ENCODE peak calls at places on chromosomes 5 and 9, in eight cellular contexts. Z, V, M, S, C, Q, P and O are unnamed samples.

GRCh38 chr5:74862221-74862620 is 4.0 kb downstream of the FAM169A start:
- DNase-seq in S (no peak), P (no peak), Q (no peak), V (no peak), M (no peak), Z (no peak), C (no peak), O (no peak)

GRCh38 chr5:171441246-171441791 is 21.9 kb downstream of the FGF18 start:
- DNase-seq in V (no peak), S (no peak), Q (no peak), M (no peak), Z (no peak), P (peak), C (no peak), O (no peak)

GRCh38 chr5:42429694-42430093 is 6.5 kb downstream of the GHR start:
- DNase-seq in V (no peak), Z (no peak), P (no peak), C (no peak), M (no peak), S (no peak), Q (no peak), O (no peak)

GRCh38 chr5:50888754-50889153 is 222.3 kb downstream of the PARP8 start:
- DNase-seq in C (no peak), S (no peak), M (no peak), Q (no peak), P (no peak), Z (no peak), V (no peak), O (no peak)

GRCh38 chr9:129964901-129965734 is 77.9 kb downstream of the FNBP1 start:
- DNase-seq in C (peak), M (no peak), S (no peak), V (no peak), P (no peak), Q (no peak), Z (no peak), O (peak)

GRCh38 chr5:56908942-56909293 is 478 bp upstream of the SETD9 start:
- DNase-seq in Q (peak), S (no peak), Z (peak), C (no peak), P (no peak), M (no peak), V (no peak), O (no peak)

GRCh38 chr9:130638278-130639118 is 25.9 kb upstream of the PRDM12 start:
- DNase-seq in S (no peak), V (no peak), M (peak), P (no peak), C (no peak), Q (no peak), Z (no peak), O (no peak)

GRCh38 chr5:110376281-110376916 is 350.1 kb downstream of the TMEM232 start:
- DNase-seq in Z (no peak), S (no peak), P (no peak), Q (no peak), C (no peak), V (no peak), M (no peak), O (no peak)

GRCh38 chr9:83220737-83221136 is 157.8 kb upstream of the RASEF start:
- DNase-seq in S (no peak), Q (no peak), M (no peak), P (no peak), C (no peak), Z (no peak), V (peak), O (no peak)

GRCh38 chr5:10366310-10367297 is 13.1 kb downstream of the MARCHF6 start:
- DNase-seq in S (peak), Z (no peak), C (no peak), Q (peak), V (peak), P (no peak), M (no peak), O (no peak)

GRCh38 chr5:146565764-146566163 is 49.8 kb upstream of the GPR151 start:
- DNase-seq in C (no peak), M (no peak), Q (no peak), V (peak), S (peak), P (peak), Z (no peak), O (peak)

GRCh38 chr9:109315889-109316640 is 4.8 kb downstream of the EPB41L4B start:
- DNase-seq in S (peak), V (peak), Q (peak), M (no peak), Z (no peak), P (no peak), C (no peak), O (no peak)

GRCh38 chr5:103119067-103119764 is 722 bp downstream of the GIN1 start:
- DNase-seq in C (no peak), P (no peak), M (no peak), Q (no peak), V (no peak), S (no peak), Z (no peak), O (no peak)

GRCh38 chr9:119273984-119274665 is 95.1 kb downstream of the BRINP1 start:
- DNase-seq in Q (no peak), Z (no peak), P (no peak), S (no peak), M (no peak), V (no peak), C (no peak), O (no peak)

GRCh38 chr9:6014668-6015270 is 655 bp downstream of the RANBP6 start:
- DNase-seq in C (no peak), Q (no peak), S (no peak), P (peak), Z (no peak), M (no peak), V (no peak), O (no peak)

GRCh38 chr9:32487981-32488380 is 38.0 kb downstream of the RIGI start:
- DNase-seq in Z (no peak), S (no peak), M (no peak), C (no peak), P (no peak), V (no peak), Q (no peak), O (no peak)

GRCh38 chr9:136149853-136150252 is 31.2 kb upstream of the TMEM250 start:
- DNase-seq in V (no peak), Q (no peak), S (no peak), C (no peak), Z (no peak), P (no peak), M (no peak), O (no peak)

GRCh38 chr9:135075234-135076142 is 12.0 kb upstream of the OLFM1 start:
- DNase-seq in V (peak), P (no peak), Z (no peak), Q (peak), S (peak), M (peak), C (peak), O (no peak)

GRCh38 chr5:141465351-141465750 is 10.4 kb upstream of the PCDHGC3 start:
- DNase-seq in Q (no peak), Z (no peak), C (no peak), V (no peak), M (no peak), P (no peak), S (no peak), O (no peak)
- TF ChIP-seq POLR2AphosphoS5 in Q (no peak), Z (no peak), C (no peak), V (no peak), M (no peak), P (no peak), S (no peak), O (no peak)

GRCh38 chr5:60382761-60383160 is 317.2 kb downstream of the DEPDC1B start:
- DNase-seq in P (no peak), M (no peak), Z (no peak), C (no peak), V (no peak), S (no peak), Q (no peak), O (peak)

GRCh38 chr5:60386398-60386797 is 313.6 kb downstream of the DEPDC1B start:
- DNase-seq in Q (no peak), S (no peak), C (no peak), V (no peak), Z (no peak), P (no peak), M (no peak), O (no peak)

DNA sequence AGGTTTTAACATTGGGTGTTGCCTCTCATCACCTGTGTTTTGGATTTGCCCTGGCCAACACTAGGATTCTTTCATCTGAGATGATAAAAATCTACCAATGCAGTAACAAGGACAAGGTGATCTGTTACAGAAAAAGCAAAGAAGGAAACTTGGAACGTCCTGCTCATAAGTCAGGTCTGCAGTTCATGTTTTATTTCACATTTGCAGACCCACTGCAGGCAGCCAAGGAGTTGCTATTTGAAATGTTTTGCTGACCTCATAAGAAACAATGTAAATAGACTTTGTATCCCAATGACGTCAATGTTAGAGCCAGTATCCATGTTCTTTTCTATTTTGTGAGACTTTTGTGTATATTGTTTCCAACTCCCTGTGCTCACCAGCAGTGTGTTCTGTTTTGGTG is 312.9 kb downstream of the DEPDC1B start:
- DNase-seq in Z (no peak), S (no peak), V (no peak), Q (no peak), M (no peak), P (no peak), C (peak), O (no peak)
- TF ChIP-seq POLR2AphosphoS5 in Z (no peak), S (peak), V (no peak), Q (no peak), M (no peak), P (no peak), C (peak), O (no peak)

DNA sequence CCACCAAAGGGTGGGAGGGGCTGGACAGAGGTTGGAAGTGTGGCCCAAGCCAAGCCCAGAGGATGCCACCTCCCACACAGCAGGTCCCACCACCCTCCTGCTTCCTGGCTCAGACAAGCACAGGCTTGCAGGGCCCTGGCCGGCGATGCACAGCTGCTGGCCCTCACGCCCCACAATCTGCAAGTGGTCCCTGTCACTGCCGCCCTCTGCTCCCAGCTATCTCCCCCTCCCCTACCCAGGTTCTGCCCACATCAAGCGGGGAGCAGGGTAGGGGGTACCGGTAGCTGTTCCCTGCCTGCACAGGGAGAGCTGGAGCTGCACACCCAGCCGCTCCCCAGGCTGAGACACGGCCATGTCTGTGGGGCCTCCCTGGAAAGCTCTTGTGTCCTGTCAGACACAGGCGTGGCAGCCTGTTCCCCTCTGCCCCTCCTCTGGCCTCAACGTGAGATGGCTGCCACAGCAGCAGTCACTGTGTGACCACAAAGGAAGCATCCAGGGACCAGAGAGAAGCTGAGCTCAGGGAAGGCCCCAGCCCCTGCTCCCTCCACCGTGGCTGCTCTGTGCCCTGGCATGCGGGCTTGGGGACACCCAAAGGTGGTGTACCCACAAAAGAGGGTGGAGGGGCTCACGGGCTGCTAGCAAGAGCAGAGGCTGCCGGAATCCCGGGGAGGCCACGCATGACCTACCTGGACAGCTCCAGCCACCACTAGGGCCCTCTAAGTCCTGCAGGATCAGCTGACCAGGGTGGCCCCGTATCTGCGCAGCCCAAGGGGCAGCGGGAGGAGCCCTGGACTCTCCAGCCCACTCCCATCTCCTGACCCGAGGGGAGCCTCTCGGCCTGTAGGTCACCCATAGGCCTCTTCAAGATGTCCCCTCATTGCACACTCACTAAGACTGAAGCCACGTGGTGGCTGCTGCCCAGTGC is 10.9 kb upstream of the ZDHHC11 start:
- DNase-seq in C (no peak), Z (no peak), M (no peak), Q (no peak), P (no peak), S (no peak), V (no peak), O (no peak)
- TF ChIP-seq POLR2AphosphoS5 in C (no peak), Z (no peak), M (no peak), Q (no peak), P (no peak), S (no peak), V (no peak), O (peak)

GRCh38 chr9:108194154-108194553 is 661.6 kb downstream of the ACTL7B start:
- DNase-seq in S (no peak), P (no peak), Q (no peak), Z (no peak), M (no peak), V (no peak), C (no peak), O (no peak)
- TF ChIP-seq POLR2AphosphoS5 in S (no peak), P (no peak), Q (no peak), Z (no peak), M (no peak), V (no peak), C (no peak), O (no peak)

GRCh38 chr5:142754031-142754430 is 16.1 kb upstream of the ARHGAP26 start:
- DNase-seq in Z (no peak), V (no peak), S (no peak), C (no peak), Q (no peak), M (no peak), P (no peak), O (no peak)

GRCh38 chr5:142749321-142749720 is 20.9 kb upstream of the ARHGAP26 start:
- DNase-seq in Q (no peak), P (no peak), C (no peak), V (no peak), Z (no peak), M (no peak), S (no peak), O (no peak)

GRCh38 chr5:142757564-142757963 is 12.6 kb upstream of the ARHGAP26 start:
- DNase-seq in M (no peak), P (no peak), V (no peak), Q (no peak), Z (no peak), C (no peak), S (no peak), O (no peak)

GRCh38 chr5:142756576-142756975 is 13.6 kb upstream of the ARHGAP26 start:
- DNase-seq in Q (no peak), S (no peak), M (no peak), Z (no peak), V (no peak), C (no peak), P (no peak), O (no peak)

DNA sequence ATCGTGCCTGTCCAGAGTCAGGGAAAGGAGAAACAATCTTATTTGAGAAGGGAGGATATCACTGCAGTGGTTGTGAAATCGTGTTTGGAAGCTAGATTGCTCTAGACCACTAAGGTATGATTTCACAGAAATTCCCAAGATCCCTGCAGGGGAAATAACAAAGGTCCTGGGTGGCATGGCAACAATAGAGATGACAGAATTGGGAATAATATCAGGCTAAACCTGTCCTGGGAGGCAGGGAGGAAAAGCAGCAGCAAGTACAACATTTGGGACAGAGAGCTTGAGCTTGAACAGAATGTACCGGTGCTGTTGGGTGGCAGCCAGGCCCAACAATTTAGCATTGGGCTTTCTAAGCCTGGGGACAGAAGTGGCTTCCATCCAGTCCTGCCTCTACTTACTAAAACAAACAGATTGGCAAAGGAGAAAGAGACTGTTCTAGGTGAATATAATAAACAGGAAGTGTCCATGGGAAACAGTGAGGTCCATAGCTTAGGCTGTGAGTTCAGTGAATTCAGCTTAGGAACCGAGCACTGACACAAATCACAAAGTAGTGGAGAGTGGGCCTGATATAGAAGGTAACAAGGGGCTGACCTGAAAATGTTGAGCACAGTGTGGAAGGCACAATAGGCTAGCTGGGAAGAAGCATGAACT is 16.9 kb upstream of the ARHGAP26 start:
- DNase-seq in Q (peak), C (peak), M (no peak), P (no peak), S (peak), V (peak), Z (no peak), O (no peak)
- TF ChIP-seq POLR2AphosphoS5 in Q (peak), C (peak), M (no peak), P (no peak), S (no peak), V (peak), Z (no peak), O (no peak)

GRCh38 chr9:89379031-89379430 is 60.7 kb downstream of the SECISBP2 start:
- DNase-seq in Q (no peak), S (no peak), V (no peak), P (no peak), C (no peak), Z (no peak), M (peak), O (no peak)

GRCh38 chr9:89377411-89377810 is 59.1 kb downstream of the SECISBP2 start:
- DNase-seq in Q (no peak), S (no peak), C (no peak), Z (no peak), V (no peak), P (no peak), M (peak), O (no peak)

GRCh38 chr9:89376741-89377140 is 58.4 kb downstream of the SECISBP2 start:
- DNase-seq in S (no peak), M (no peak), Q (no peak), C (no peak), V (no peak), P (no peak), Z (no peak), O (no peak)

GRCh38 chr9:89379508-89380115 is 61.3 kb downstream of the SECISBP2 start:
- DNase-seq in S (no peak), V (no peak), Z (no peak), Q (no peak), P (no peak), M (peak), C (no peak), O (no peak)

GRCh38 chr9:89378541-89378940 is 60.2 kb downstream of the SECISBP2 start:
- DNase-seq in Z (no peak), Q (no peak), S (no peak), M (peak), C (no peak), V (no peak), P (no peak), O (no peak)
- TF ChIP-seq POLR2AphosphoS5 in Z (no peak), Q (no peak), S (no peak), M (no peak), C (no peak), V (no peak), P (no peak), O (no peak)

DNA sequence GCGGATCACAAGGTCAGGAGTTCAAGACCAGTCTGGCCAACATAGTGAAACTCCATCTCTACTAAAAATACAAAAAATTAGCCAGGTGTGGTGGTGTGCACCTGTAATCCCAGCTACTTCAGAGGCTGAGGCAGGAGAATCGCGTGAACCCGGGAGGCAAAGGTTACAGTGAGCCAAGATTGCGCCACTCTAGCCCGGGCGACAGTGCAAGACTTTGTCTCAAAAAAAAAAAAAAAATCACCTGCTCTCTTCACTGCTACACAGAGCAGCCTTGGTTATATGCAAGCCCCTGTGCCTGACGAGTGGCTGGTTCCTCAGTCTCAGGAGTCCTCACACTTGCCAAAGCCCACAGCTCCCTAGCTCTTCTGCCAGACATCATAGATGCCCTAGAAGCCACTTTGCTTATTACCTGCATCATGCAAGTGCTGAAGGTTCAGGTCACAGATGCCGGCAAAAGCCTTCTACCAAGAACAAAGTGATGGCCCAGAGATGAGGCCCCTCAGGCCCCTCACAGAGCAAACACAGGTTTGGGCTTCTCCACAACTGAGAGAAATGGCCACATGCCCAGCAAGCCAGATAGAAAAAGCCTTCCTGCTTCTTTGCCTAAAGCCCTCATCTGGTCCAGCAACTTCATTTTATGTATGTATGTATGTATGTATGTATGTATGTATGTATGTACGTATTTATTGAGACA is 176.4 kb downstream of the AUH start:
- DNase-seq in P (no peak), Q (no peak), S (no peak), Z (no peak), C (peak), V (peak), M (no peak), O (no peak)
- TF ChIP-seq POLR2AphosphoS5 in P (no peak), Q (no peak), S (no peak), Z (no peak), C (no peak), V (no peak), M (no peak), O (no peak)